ENCODE peak calls at places on chromosomes 5 and 9, in ten cellular contexts. One of them, this sample, is unnamed.

GRCh38 chr5:78235289-78235688 is 59.2 kb downstream of the AP3B1 start:
- DNase-seq in naive B cell: no peak
- DNase-seq in T-helper 17 cell: no peak
- DNase-seq in H7: no peak
- DNase-seq in progenitor cell of endocrine pancreas: no peak
- DNase-seq in stromal cell of bone marrow: peak; percentile 52
- DNase-seq in stimulated activated CD4-positive, alpha-beta T cell treated with anti-CD3 and anti-CD28 coated beads, Interleukin-4, amount 100 ng/mL, for 48 hours: no peak
- DNase-seq in NCI-H1105 treated with DMSO at 0.1 percent for 48 hours: no peak
- DNase-seq in breast epithelium: no peak
- DNase-seq in NCI-H510A treated with DMSO at 0.1 percent for 48 hours: peak; percentile 16
- DNase-seq in this sample: no peak

GRCh38 chr5:176675676-176676360 is 28.5 kb downstream of the TSPAN17 start:
- DNase-seq in breast epithelium: no peak
- DNase-seq in progenitor cell of endocrine pancreas: no peak
- DNase-seq in NCI-H1105 treated with DMSO at 0.1 percent for 48 hours: no peak
- DNase-seq in stimulated activated CD4-positive, alpha-beta T cell treated with anti-CD3 and anti-CD28 coated beads, Interleukin-4, amount 100 ng/mL, for 48 hours: no peak
- DNase-seq in T-helper 17 cell: no peak
- DNase-seq in H7: peak; percentile 83
- DNase-seq in naive B cell: no peak
- DNase-seq in stromal cell of bone marrow: no peak
- DNase-seq in NCI-H510A treated with DMSO at 0.1 percent for 48 hours: peak; percentile 7
- DNase-seq in this sample: no peak

GRCh38 chr5:172509405-172509781 is 55.1 kb upstream of the SH3PXD2B start:
- DNase-seq in stromal cell of bone marrow: no peak
- DNase-seq in H7: no peak
- DNase-seq in breast epithelium: no peak
- DNase-seq in stimulated activated CD4-positive, alpha-beta T cell treated with anti-CD3 and anti-CD28 coated beads, Interleukin-4, amount 100 ng/mL, for 48 hours: no peak
- DNase-seq in T-helper 17 cell: no peak
- DNase-seq in NCI-H1105 treated with DMSO at 0.1 percent for 48 hours: no peak
- DNase-seq in NCI-H510A treated with DMSO at 0.1 percent for 48 hours: no peak
- DNase-seq in naive B cell: no peak
- DNase-seq in progenitor cell of endocrine pancreas: peak; percentile 8
- DNase-seq in this sample: no peak

GRCh38 chr5:139296862-139297326 is 3.4 kb downstream of the MATR3 start:
- DNase-seq in NCI-H510A treated with DMSO at 0.1 percent for 48 hours: no peak
- DNase-seq in NCI-H1105 treated with DMSO at 0.1 percent for 48 hours: no peak
- DNase-seq in naive B cell: no peak
- DNase-seq in H7: no peak
- DNase-seq in stimulated activated CD4-positive, alpha-beta T cell treated with anti-CD3 and anti-CD28 coated beads, Interleukin-4, amount 100 ng/mL, for 48 hours: no peak
- DNase-seq in T-helper 17 cell: no peak
- DNase-seq in stromal cell of bone marrow: no peak
- DNase-seq in progenitor cell of endocrine pancreas: no peak
- DNase-seq in breast epithelium: no peak
- DNase-seq in this sample: no peak

GRCh38 chr5:98769256-98770157 is 4.0 kb upstream of the RGMB start:
- DNase-seq in breast epithelium: no peak
- DNase-seq in H7: peak; percentile 70
- DNase-seq in stimulated activated CD4-positive, alpha-beta T cell treated with anti-CD3 and anti-CD28 coated beads, Interleukin-4, amount 100 ng/mL, for 48 hours: no peak
- DNase-seq in NCI-H1105 treated with DMSO at 0.1 percent for 48 hours: peak; percentile 38
- DNase-seq in naive B cell: peak; percentile 24
- DNase-seq in progenitor cell of endocrine pancreas: peak; percentile 29
- DNase-seq in stromal cell of bone marrow: no peak
- DNase-seq in T-helper 17 cell: peak; percentile 13
- DNase-seq in NCI-H510A treated with DMSO at 0.1 percent for 48 hours: no peak
- DNase-seq in this sample: peak; percentile 83

GRCh38 chr5:134022333-134022732 is 17.6 kb upstream of the VDAC1 start:
- DNase-seq in NCI-H1105 treated with DMSO at 0.1 percent for 48 hours: no peak
- DNase-seq in progenitor cell of endocrine pancreas: no peak
- DNase-seq in breast epithelium: no peak
- DNase-seq in T-helper 17 cell: no peak
- DNase-seq in H7: no peak
- DNase-seq in NCI-H510A treated with DMSO at 0.1 percent for 48 hours: no peak
- DNase-seq in stromal cell of bone marrow: no peak
- DNase-seq in naive B cell: no peak
- DNase-seq in stimulated activated CD4-positive, alpha-beta T cell treated with anti-CD3 and anti-CD28 coated beads, Interleukin-4, amount 100 ng/mL, for 48 hours: no peak
- DNase-seq in this sample: no peak

GRCh38 chr5:179235416-179236400 is 109.6 kb downstream of the ADAMTS2 start:
- DNase-seq in T-helper 17 cell: no peak
- DNase-seq in NCI-H510A treated with DMSO at 0.1 percent for 48 hours: no peak
- DNase-seq in progenitor cell of endocrine pancreas: no peak
- DNase-seq in stimulated activated CD4-positive, alpha-beta T cell treated with anti-CD3 and anti-CD28 coated beads, Interleukin-4, amount 100 ng/mL, for 48 hours: no peak
- DNase-seq in stromal cell of bone marrow: no peak
- DNase-seq in H7: no peak
- DNase-seq in naive B cell: no peak
- DNase-seq in NCI-H1105 treated with DMSO at 0.1 percent for 48 hours: no peak
- DNase-seq in breast epithelium: no peak
- DNase-seq in this sample: no peak

GRCh38 chr9:87543251-87543650 is 45.6 kb downstream of the DAPK1 start:
- DNase-seq in naive B cell: no peak
- DNase-seq in NCI-H1105 treated with DMSO at 0.1 percent for 48 hours: no peak
- DNase-seq in stimulated activated CD4-positive, alpha-beta T cell treated with anti-CD3 and anti-CD28 coated beads, Interleukin-4, amount 100 ng/mL, for 48 hours: no peak
- DNase-seq in breast epithelium: no peak
- DNase-seq in T-helper 17 cell: no peak
- DNase-seq in progenitor cell of endocrine pancreas: no peak
- DNase-seq in H7: no peak
- DNase-seq in stromal cell of bone marrow: no peak
- DNase-seq in NCI-H510A treated with DMSO at 0.1 percent for 48 hours: no peak
- DNase-seq in this sample: no peak

GRCh38 chr9:120362446-120362845 is 217.5 kb downstream of the CDK5RAP2 start:
- DNase-seq in stimulated activated CD4-positive, alpha-beta T cell treated with anti-CD3 and anti-CD28 coated beads, Interleukin-4, amount 100 ng/mL, for 48 hours: no peak
- DNase-seq in NCI-H1105 treated with DMSO at 0.1 percent for 48 hours: no peak
- DNase-seq in breast epithelium: no peak
- DNase-seq in NCI-H510A treated with DMSO at 0.1 percent for 48 hours: no peak
- DNase-seq in T-helper 17 cell: no peak
- DNase-seq in H7: no peak
- DNase-seq in stromal cell of bone marrow: no peak
- DNase-seq in naive B cell: no peak
- DNase-seq in progenitor cell of endocrine pancreas: no peak
- DNase-seq in this sample: no peak

GRCh38 chr5:146877783-146878470 is 630 bp downstream of the PPP2R2B start:
- DNase-seq in T-helper 17 cell: peak; percentile 9
- DNase-seq in breast epithelium: no peak
- DNase-seq in progenitor cell of endocrine pancreas: peak; percentile 30
- DNase-seq in naive B cell: no peak
- DNase-seq in stromal cell of bone marrow: no peak
- DNase-seq in NCI-H1105 treated with DMSO at 0.1 percent for 48 hours: peak; percentile 29
- DNase-seq in stimulated activated CD4-positive, alpha-beta T cell treated with anti-CD3 and anti-CD28 coated beads, Interleukin-4, amount 100 ng/mL, for 48 hours: peak; percentile 3
- DNase-seq in NCI-H510A treated with DMSO at 0.1 percent for 48 hours: no peak
- DNase-seq in H7: peak; percentile 83
- DNase-seq in this sample: peak; percentile 55

GRCh38 chr9:20624201-20625002 is 2.1 kb upstream of the MLLT3 start:
- DNase-seq in NCI-H1105 treated with DMSO at 0.1 percent for 48 hours: peak; percentile 48
- DNase-seq in stromal cell of bone marrow: peak; percentile 60
- DNase-seq in T-helper 17 cell: no peak
- DNase-seq in stimulated activated CD4-positive, alpha-beta T cell treated with anti-CD3 and anti-CD28 coated beads, Interleukin-4, amount 100 ng/mL, for 48 hours: no peak
- DNase-seq in breast epithelium: peak; percentile 24
- DNase-seq in progenitor cell of endocrine pancreas: peak; percentile 18
- DNase-seq in H7: peak; percentile 36
- DNase-seq in naive B cell: peak; percentile 29
- DNase-seq in NCI-H510A treated with DMSO at 0.1 percent for 48 hours: peak; percentile 46
- DNase-seq in this sample: peak; percentile 88

GRCh38 chr5:123422433-123423277 is 548 bp downstream of the CEP120 start:
- DNase-seq in stromal cell of bone marrow: peak; percentile 11
- DNase-seq in T-helper 17 cell: no peak
- DNase-seq in progenitor cell of endocrine pancreas: no peak
- DNase-seq in NCI-H510A treated with DMSO at 0.1 percent for 48 hours: peak; percentile 51
- DNase-seq in NCI-H1105 treated with DMSO at 0.1 percent for 48 hours: peak; percentile 32
- DNase-seq in breast epithelium: no peak
- DNase-seq in stimulated activated CD4-positive, alpha-beta T cell treated with anti-CD3 and anti-CD28 coated beads, Interleukin-4, amount 100 ng/mL, for 48 hours: no peak
- DNase-seq in H7: no peak
- DNase-seq in naive B cell: peak; percentile 4
- DNase-seq in this sample: peak; percentile 32

GRCh38 chr5:170651902-170652301 is 131.6 kb upstream of the GABRP start:
- DNase-seq in H7: no peak
- DNase-seq in NCI-H1105 treated with DMSO at 0.1 percent for 48 hours: no peak
- DNase-seq in stimulated activated CD4-positive, alpha-beta T cell treated with anti-CD3 and anti-CD28 coated beads, Interleukin-4, amount 100 ng/mL, for 48 hours: no peak
- DNase-seq in breast epithelium: no peak
- DNase-seq in NCI-H510A treated with DMSO at 0.1 percent for 48 hours: peak; percentile 5
- DNase-seq in stromal cell of bone marrow: no peak
- DNase-seq in naive B cell: no peak
- DNase-seq in progenitor cell of endocrine pancreas: no peak
- DNase-seq in T-helper 17 cell: no peak
- DNase-seq in this sample: no peak

GRCh38 chr5:10454591-10455272 is 13.1 kb downstream of the ROPN1L start:
- DNase-seq in naive B cell: no peak
- DNase-seq in progenitor cell of endocrine pancreas: no peak
- DNase-seq in T-helper 17 cell: no peak
- DNase-seq in stromal cell of bone marrow: no peak
- DNase-seq in breast epithelium: no peak
- DNase-seq in H7: no peak
- DNase-seq in stimulated activated CD4-positive, alpha-beta T cell treated with anti-CD3 and anti-CD28 coated beads, Interleukin-4, amount 100 ng/mL, for 48 hours: no peak
- DNase-seq in NCI-H1105 treated with DMSO at 0.1 percent for 48 hours: no peak
- DNase-seq in NCI-H510A treated with DMSO at 0.1 percent for 48 hours: no peak
- DNase-seq in this sample: no peak

GRCh38 chr5:157821822-157822622 is 36.9 kb downstream of the CLINT1 start:
- DNase-seq in naive B cell: no peak
- DNase-seq in T-helper 17 cell: no peak
- DNase-seq in stimulated activated CD4-positive, alpha-beta T cell treated with anti-CD3 and anti-CD28 coated beads, Interleukin-4, amount 100 ng/mL, for 48 hours: no peak
- DNase-seq in NCI-H1105 treated with DMSO at 0.1 percent for 48 hours: no peak
- DNase-seq in progenitor cell of endocrine pancreas: no peak
- DNase-seq in stromal cell of bone marrow: no peak
- DNase-seq in NCI-H510A treated with DMSO at 0.1 percent for 48 hours: no peak
- DNase-seq in H7: no peak
- DNase-seq in breast epithelium: no peak
- DNase-seq in this sample: no peak

GRCh38 chr9:126869368-126869767 is 8.9 kb downstream of the ZBTB34 start:
- DNase-seq in NCI-H1105 treated with DMSO at 0.1 percent for 48 hours: no peak
- DNase-seq in H7: no peak
- DNase-seq in breast epithelium: no peak
- DNase-seq in naive B cell: no peak
- DNase-seq in progenitor cell of endocrine pancreas: no peak
- DNase-seq in stimulated activated CD4-positive, alpha-beta T cell treated with anti-CD3 and anti-CD28 coated beads, Interleukin-4, amount 100 ng/mL, for 48 hours: no peak
- DNase-seq in T-helper 17 cell: no peak
- DNase-seq in NCI-H510A treated with DMSO at 0.1 percent for 48 hours: no peak
- DNase-seq in stromal cell of bone marrow: no peak
- DNase-seq in this sample: no peak

GRCh38 chr9:99490736-99491135 is 268.7 kb downstream of the SEC61B start:
- DNase-seq in T-helper 17 cell: no peak
- DNase-seq in naive B cell: no peak
- DNase-seq in stimulated activated CD4-positive, alpha-beta T cell treated with anti-CD3 and anti-CD28 coated beads, Interleukin-4, amount 100 ng/mL, for 48 hours: no peak
- DNase-seq in stromal cell of bone marrow: peak; percentile 25
- DNase-seq in NCI-H510A treated with DMSO at 0.1 percent for 48 hours: no peak
- DNase-seq in H7: no peak
- DNase-seq in progenitor cell of endocrine pancreas: no peak
- DNase-seq in NCI-H1105 treated with DMSO at 0.1 percent for 48 hours: no peak
- DNase-seq in breast epithelium: no peak
- DNase-seq in this sample: no peak

GRCh38 chr9:137320555-137321384 is 18.7 kb upstream of the NRARP start:
- DNase-seq in H7: peak; percentile 86
- DNase-seq in T-helper 17 cell: no peak
- DNase-seq in stromal cell of bone marrow: no peak
- DNase-seq in NCI-H510A treated with DMSO at 0.1 percent for 48 hours: no peak
- DNase-seq in progenitor cell of endocrine pancreas: no peak
- DNase-seq in naive B cell: peak; percentile 68
- DNase-seq in stimulated activated CD4-positive, alpha-beta T cell treated with anti-CD3 and anti-CD28 coated beads, Interleukin-4, amount 100 ng/mL, for 48 hours: no peak
- DNase-seq in breast epithelium: no peak
- DNase-seq in NCI-H1105 treated with DMSO at 0.1 percent for 48 hours: no peak
- DNase-seq in this sample: no peak

GRCh38 chr5:144428326-144428725 is 257.7 kb downstream of the KCTD16 start:
- DNase-seq in T-helper 17 cell: no peak
- DNase-seq in progenitor cell of endocrine pancreas: no peak
- DNase-seq in NCI-H1105 treated with DMSO at 0.1 percent for 48 hours: no peak
- DNase-seq in stimulated activated CD4-positive, alpha-beta T cell treated with anti-CD3 and anti-CD28 coated beads, Interleukin-4, amount 100 ng/mL, for 48 hours: no peak
- DNase-seq in NCI-H510A treated with DMSO at 0.1 percent for 48 hours: no peak
- DNase-seq in H7: no peak
- DNase-seq in naive B cell: no peak
- DNase-seq in stromal cell of bone marrow: no peak
- DNase-seq in breast epithelium: no peak
- DNase-seq in this sample: no peak

GRCh38 chr9:130240410-130241197 is 25.0 kb upstream of the HMCN2 start:
- DNase-seq in naive B cell: peak; percentile 31
- DNase-seq in progenitor cell of endocrine pancreas: no peak
- DNase-seq in NCI-H1105 treated with DMSO at 0.1 percent for 48 hours: peak; percentile 78
- DNase-seq in H7: peak; percentile 84
- DNase-seq in breast epithelium: peak; percentile 30
- DNase-seq in stromal cell of bone marrow: peak; percentile 53
- DNase-seq in stimulated activated CD4-positive, alpha-beta T cell treated with anti-CD3 and anti-CD28 coated beads, Interleukin-4, amount 100 ng/mL, for 48 hours: no peak
- DNase-seq in NCI-H510A treated with DMSO at 0.1 percent for 48 hours: peak; percentile 88
- DNase-seq in T-helper 17 cell: no peak
- DNase-seq in this sample: peak; percentile 83

GRCh38 chr9:131679261-131680020 is 60.4 kb downstream of the RAPGEF1 start:
- DNase-seq in naive B cell: no peak
- DNase-seq in stromal cell of bone marrow: no peak
- DNase-seq in stimulated activated CD4-positive, alpha-beta T cell treated with anti-CD3 and anti-CD28 coated beads, Interleukin-4, amount 100 ng/mL, for 48 hours: no peak
- DNase-seq in T-helper 17 cell: no peak
- DNase-seq in H7: no peak
- DNase-seq in progenitor cell of endocrine pancreas: no peak
- DNase-seq in NCI-H510A treated with DMSO at 0.1 percent for 48 hours: no peak
- DNase-seq in breast epithelium: no peak
- DNase-seq in NCI-H1105 treated with DMSO at 0.1 percent for 48 hours: no peak
- DNase-seq in this sample: no peak

GRCh38 chr9:101458955-101459631 is 23.5 kb upstream of the ALDOB start:
- DNase-seq in breast epithelium: no peak
- DNase-seq in progenitor cell of endocrine pancreas: no peak
- DNase-seq in T-helper 17 cell: no peak
- DNase-seq in stimulated activated CD4-positive, alpha-beta T cell treated with anti-CD3 and anti-CD28 coated beads, Interleukin-4, amount 100 ng/mL, for 48 hours: no peak
- DNase-seq in NCI-H510A treated with DMSO at 0.1 percent for 48 hours: peak; percentile 78
- DNase-seq in naive B cell: peak; percentile 21
- DNase-seq in NCI-H1105 treated with DMSO at 0.1 percent for 48 hours: peak; percentile 76
- DNase-seq in H7: peak; percentile 79
- DNase-seq in stromal cell of bone marrow: peak; percentile 69
- DNase-seq in this sample: peak; percentile 73

GRCh38 chr9:33161589-33162132 is 5.5 kb downstream of the B4GALT1 start:
- DNase-seq in NCI-H1105 treated with DMSO at 0.1 percent for 48 hours: no peak
- DNase-seq in H7: no peak
- DNase-seq in breast epithelium: peak; percentile 70
- DNase-seq in stimulated activated CD4-positive, alpha-beta T cell treated with anti-CD3 and anti-CD28 coated beads, Interleukin-4, amount 100 ng/mL, for 48 hours: no peak
- DNase-seq in NCI-H510A treated with DMSO at 0.1 percent for 48 hours: peak; percentile 82
- DNase-seq in stromal cell of bone marrow: no peak
- DNase-seq in T-helper 17 cell: no peak
- DNase-seq in naive B cell: no peak
- DNase-seq in progenitor cell of endocrine pancreas: no peak
- DNase-seq in this sample: peak; percentile 65

GRCh38 chr9:82934949-82935348 is 128.0 kb downstream of the RASEF start:
- DNase-seq in breast epithelium: no peak
- DNase-seq in naive B cell: no peak
- DNase-seq in stimulated activated CD4-positive, alpha-beta T cell treated with anti-CD3 and anti-CD28 coated beads, Interleukin-4, amount 100 ng/mL, for 48 hours: no peak
- DNase-seq in H7: no peak
- DNase-seq in T-helper 17 cell: no peak
- DNase-seq in progenitor cell of endocrine pancreas: no peak
- DNase-seq in stromal cell of bone marrow: no peak
- DNase-seq in NCI-H1105 treated with DMSO at 0.1 percent for 48 hours: no peak
- DNase-seq in NCI-H510A treated with DMSO at 0.1 percent for 48 hours: peak; percentile 10
- DNase-seq in this sample: no peak

GRCh38 chr9:35553670-35554543 is 51.2 kb upstream of the TESK1 start:
- DNase-seq in progenitor cell of endocrine pancreas: peak; percentile 20
- DNase-seq in naive B cell: peak; percentile 10
- DNase-seq in T-helper 17 cell: no peak
- DNase-seq in H7: peak; percentile 90
- DNase-seq in stromal cell of bone marrow: peak; percentile 70
- DNase-seq in NCI-H1105 treated with DMSO at 0.1 percent for 48 hours: no peak
- DNase-seq in breast epithelium: peak; percentile 53
- DNase-seq in stimulated activated CD4-positive, alpha-beta T cell treated with anti-CD3 and anti-CD28 coated beads, Interleukin-4, amount 100 ng/mL, for 48 hours: peak; percentile 15
- DNase-seq in NCI-H510A treated with DMSO at 0.1 percent for 48 hours: peak; percentile 2
- DNase-seq in this sample: no peak

GRCh38 chr5:107806705-107807104 is 136.0 kb upstream of the EFNA5 start:
- DNase-seq in T-helper 17 cell: no peak
- DNase-seq in naive B cell: no peak
- DNase-seq in H7: no peak
- DNase-seq in stimulated activated CD4-positive, alpha-beta T cell treated with anti-CD3 and anti-CD28 coated beads, Interleukin-4, amount 100 ng/mL, for 48 hours: no peak
- DNase-seq in stromal cell of bone marrow: no peak
- DNase-seq in breast epithelium: no peak
- DNase-seq in progenitor cell of endocrine pancreas: no peak
- DNase-seq in NCI-H1105 treated with DMSO at 0.1 percent for 48 hours: no peak
- DNase-seq in NCI-H510A treated with DMSO at 0.1 percent for 48 hours: no peak
- DNase-seq in this sample: no peak

GRCh38 chr9:106753155-106753671 is 109.8 kb upstream of the ZNF462 start:
- DNase-seq in H7: peak; percentile 3
- DNase-seq in NCI-H1105 treated with DMSO at 0.1 percent for 48 hours: no peak
- DNase-seq in progenitor cell of endocrine pancreas: no peak
- DNase-seq in NCI-H510A treated with DMSO at 0.1 percent for 48 hours: no peak
- DNase-seq in T-helper 17 cell: no peak
- DNase-seq in breast epithelium: no peak
- DNase-seq in stimulated activated CD4-positive, alpha-beta T cell treated with anti-CD3 and anti-CD28 coated beads, Interleukin-4, amount 100 ng/mL, for 48 hours: no peak
- DNase-seq in stromal cell of bone marrow: no peak
- DNase-seq in naive B cell: peak; percentile 6
- DNase-seq in this sample: no peak

GRCh38 chr5:20340123-20340522 is 352.1 kb upstream of the CDH18 start:
- DNase-seq in NCI-H1105 treated with DMSO at 0.1 percent for 48 hours: no peak
- DNase-seq in stimulated activated CD4-positive, alpha-beta T cell treated with anti-CD3 and anti-CD28 coated beads, Interleukin-4, amount 100 ng/mL, for 48 hours: no peak
- DNase-seq in NCI-H510A treated with DMSO at 0.1 percent for 48 hours: no peak
- DNase-seq in stromal cell of bone marrow: no peak
- DNase-seq in naive B cell: no peak
- DNase-seq in breast epithelium: no peak
- DNase-seq in progenitor cell of endocrine pancreas: no peak
- DNase-seq in T-helper 17 cell: no peak
- DNase-seq in H7: no peak
- DNase-seq in this sample: no peak

This sample was measured in NCI-H345.